ENCODE peak calls at places on chromosome 5, in five cellular contexts. O is neural progenitor cell, P is AG04450, E is RWPE2, Y is WERI-Rb-1. U is an unnamed sample.

GRCh38 chr5:143931389-143931984 is 119.5 kb downstream of the HMHB1 start:
- DNase-seq in O (peak; percentile 2), P (no peak), E (no peak), Y (no peak), U (no peak)

GRCh38 chr5:39755986-39756385 is 331.2 kb upstream of the DAB2 start:
- DNase-seq in O (no peak), P (peak; percentile 79), E (peak; percentile 76), Y (no peak), U (no peak)

GRCh38 chr5:90528704-90529233 is 615 bp downstream of the LYSMD3 start:
- DNase-seq in O (peak; percentile 21), P (no peak), E (no peak), Y (no peak), U (peak; percentile 16)

GRCh38 chr5:150114773-150115408 is 28.5 kb upstream of the CSF1R start:
- DNase-seq in O (peak; percentile 1), P (no peak), E (no peak), Y (no peak), U (peak; percentile 21)

GRCh38 chr5:10452768-10453331 is 11.2 kb downstream of the ROPN1L start:
- DNase-seq in O (peak; percentile 82), P (peak; percentile 74), E (no peak), Y (peak; percentile 56), U (peak; percentile 83)

GRCh38 chr5:16871746-16872339 is 64.2 kb downstream of the MYO10 start:
- DNase-seq in O (no peak), P (peak; percentile 39), E (no peak), Y (no peak), U (no peak)

GRCh38 chr5:96880402-96881164 is 4.3 kb downstream of the ERAP2 start:
- DNase-seq in O (no peak), P (peak; percentile 20), E (no peak), Y (no peak), U (no peak)

GRCh38 chr5:74848553-74849025 is 17.6 kb downstream of the FAM169A start:
- DNase-seq in O (peak; percentile 43), P (no peak), E (no peak), Y (no peak), U (no peak)

GRCh38 chr5:107361945-107362344 is 308.8 kb downstream of the EFNA5 start:
- DNase-seq in O (no peak), P (peak; percentile 20), E (no peak), Y (no peak), U (no peak)

GRCh38 chr5:60339691-60340191 is 360.2 kb downstream of the DEPDC1B start:
- DNase-seq in O (no peak), P (no peak), E (no peak), Y (no peak), U (no peak)

GRCh38 chr5:149150457-149150856 is 9.2 kb downstream of the ABLIM3 start:
- DNase-seq in O (no peak), P (no peak), E (no peak), Y (no peak), U (no peak)

GRCh38 chr5:44821164-44821563 is 12.4 kb downstream of the MRPS30 start:
- DNase-seq in O (no peak), P (no peak), E (no peak), Y (no peak), U (no peak)

GRCh38 chr5:118687671-118688621 is 300.4 kb downstream of the DTWD2 start:
- DNase-seq in O (no peak), P (no peak), E (no peak), Y (no peak), U (no peak)

GRCh38 chr5:71782771-71783770 is 64.0 kb downstream of the CARTPT start:
- DNase-seq in O (peak; percentile 89), P (peak; percentile 36), E (no peak), Y (peak; percentile 91), U (peak; percentile 65)

GRCh38 chr5:51960617-51961115 is 577.4 kb downstream of the ISL1 start:
- DNase-seq in O (no peak), P (no peak), E (no peak), Y (no peak), U (no peak)

GRCh38 chr5:169416583-169417196 is 115.8 kb upstream of the SLIT3 start:
- DNase-seq in O (peak; percentile 72), P (no peak), E (no peak), Y (peak; percentile 8), U (no peak)

GRCh38 chr5:116756531-116756930 is 181.9 kb upstream of the SEMA6A start:
- DNase-seq in O (no peak), P (no peak), E (no peak), Y (no peak), U (no peak)

GRCh38 chr5:1836176-1836890 is 35.1 kb downstream of the NDUFS6 start:
- DNase-seq in O (no peak), P (no peak), E (peak; percentile 58), Y (no peak), U (peak; percentile 46)

GRCh38 chr5:95007953-95008596 is 276.8 kb downstream of the MCTP1 start:
- DNase-seq in O (no peak), P (no peak), E (no peak), Y (no peak), U (no peak)

GRCh38 chr5:55231476-55232193 is 1.8 kb downstream of the CCNO start:
- DNase-seq in O (peak; percentile 52), P (no peak), E (no peak), Y (peak; percentile 44), U (peak; percentile 63)
- H3K27me3 ChIP-seq in O (peaks cover 100% of the 10 kb centered on the region), P (peaks cover 83% of the 10 kb centered on the region), E (no peaks in the 10 kb centered on the region), Y (peaks cover 66% of the 10 kb centered on the region), U (peaks cover 92% of the 10 kb centered on the region)

DNA sequence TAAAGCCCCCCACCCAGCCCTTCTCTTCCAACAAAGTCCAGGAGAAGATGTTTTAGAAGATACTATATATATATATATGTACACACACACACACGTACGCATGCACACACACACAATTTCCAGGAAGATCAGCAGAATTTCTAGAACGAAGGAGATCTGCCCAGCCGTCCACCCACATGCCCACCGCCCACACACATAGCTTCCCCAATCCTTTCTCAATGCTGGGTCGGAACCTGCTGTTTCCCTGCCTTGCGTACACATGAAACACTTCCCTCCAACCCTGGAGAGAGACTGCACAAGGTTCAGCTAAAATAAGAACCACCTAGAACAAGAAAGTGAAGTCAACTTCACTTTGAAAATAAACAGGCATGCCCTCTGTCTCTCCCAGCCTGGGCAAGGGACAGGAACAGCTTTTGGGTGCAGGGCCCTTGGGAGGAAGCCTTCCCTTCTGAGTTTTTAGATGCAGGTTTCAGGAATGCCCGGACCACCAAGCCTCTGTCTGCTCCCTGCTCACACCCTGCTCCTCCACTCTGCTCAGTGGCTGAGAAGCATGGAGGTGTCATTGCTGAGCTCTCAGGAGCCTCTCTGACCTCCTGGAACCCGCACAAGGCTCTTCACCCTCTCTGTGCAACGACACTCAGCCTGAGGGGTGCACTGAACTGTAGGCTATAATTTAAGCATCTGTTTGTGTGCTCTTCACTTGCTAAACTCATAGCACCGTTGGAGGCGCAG is 149.4 kb downstream of the C5orf15 start:
- DNase-seq in O (no peak), P (no peak), E (peak; percentile 31), Y (no peak), U (no peak)
- H3K27me3 ChIP-seq in O (no peaks in the 10 kb centered on the region), P (peaks cover 9% of the 10 kb centered on the region), E (peaks cover 16% of the 10 kb centered on the region), Y (no peaks in the 10 kb centered on the region), U (no peaks in the 10 kb centered on the region)

GRCh38 chr5:93601053-93601429 is 18.0 kb downstream of the NR2F1 start:
- DNase-seq in O (peak; percentile 2), P (no peak), E (no peak), Y (no peak), U (no peak)

GRCh38 chr5:93601433-93602175 is 18.6 kb downstream of the NR2F1 start:
- DNase-seq in O (peak; percentile 17), P (no peak), E (no peak), Y (peak; percentile 79), U (peak; percentile 71)

GRCh38 chr5:93599427-93600146 is 16.6 kb downstream of the NR2F1 start:
- DNase-seq in O (peak; percentile 81), P (no peak), E (no peak), Y (no peak), U (peak; percentile 77)

GRCh38 chr5:93598997-93599371 is 16.0 kb downstream of the NR2F1 start:
- DNase-seq in O (peak; percentile 21), P (no peak), E (no peak), Y (no peak), U (peak; percentile 33)

GRCh38 chr5:93600409-93601052 is 17.5 kb downstream of the NR2F1 start:
- DNase-seq in O (peak; percentile 27), P (no peak), E (no peak), Y (no peak), U (no peak)
- H3K27me3 ChIP-seq in O (peaks cover 100% of the 10 kb centered on the region), P (no peaks in the 10 kb centered on the region), E (peaks cover 38% of the 10 kb centered on the region), Y (no peaks in the 10 kb centered on the region), U (peaks cover 100% of the 10 kb centered on the region)

GRCh38 chr5:139789116-139789844 is 6.3 kb upstream of the PSD2 start:
- DNase-seq in O (no peak), P (no peak), E (no peak), Y (no peak), U (no peak)
- H3K27me3 ChIP-seq in O (peaks cover 100% of the 10 kb centered on the region), P (peaks cover 31% of the 10 kb centered on the region), E (peaks cover 10% of the 10 kb centered on the region), Y (no peaks in the 10 kb centered on the region), U (peaks cover 43% of the 10 kb centered on the region)

GRCh38 chr5:180646289-180646962 is 3.0 kb downstream of the FLT4 start:
- DNase-seq in O (no peak), P (no peak), E (no peak), Y (no peak), U (peak; percentile 24)
- H3K27me3 ChIP-seq in O (peaks cover 58% of the 10 kb centered on the region), P (peaks cover 38% of the 10 kb centered on the region), E (peaks cover 76% of the 10 kb centered on the region), Y (no peaks in the 10 kb centered on the region), U (peaks cover 36% of the 10 kb centered on the region)

GRCh38 chr5:140090251-140090650 is 23.7 kb upstream of the PURA start:
- DNase-seq in O (no peak), P (no peak), E (no peak), Y (no peak), U (no peak)
- H3K27me3 ChIP-seq in O (peaks cover 93% of the 10 kb centered on the region), P (peaks cover 13% of the 10 kb centered on the region), E (no peaks in the 10 kb centered on the region), Y (no peaks in the 10 kb centered on the region), U (peaks cover 1% of the 10 kb centered on the region)

DNA sequence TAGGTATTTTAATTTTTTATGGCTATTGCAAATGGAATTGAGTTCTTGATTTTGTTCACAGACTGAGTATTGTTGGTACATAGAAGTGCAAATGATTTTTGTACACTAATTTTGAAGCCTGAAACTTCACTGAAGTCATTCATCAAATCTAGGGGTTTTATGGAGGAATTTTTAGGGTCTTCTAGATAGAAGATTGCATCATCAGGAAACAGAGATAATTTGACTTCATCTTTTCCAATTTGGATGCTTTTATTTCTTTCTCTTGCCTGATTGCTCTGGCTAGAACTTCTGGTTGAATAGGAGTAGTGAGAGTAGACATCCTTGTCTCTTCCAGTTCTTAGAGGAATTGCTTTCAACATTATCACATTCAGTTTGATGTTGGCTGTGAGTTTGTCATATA is 58.2 kb upstream of the SNCAIP start:
- DNase-seq in O (no peak), P (no peak), E (no peak), Y (no peak), U (no peak)
- H3K27me3 ChIP-seq in O (no peaks in the 10 kb centered on the region), P (no peaks in the 10 kb centered on the region), E (no peaks in the 10 kb centered on the region), Y (no peaks in the 10 kb centered on the region), U (no peaks in the 10 kb centered on the region)